ENCODE peak calls at places on chromosomes 7 and 10, in nine cellular contexts. One of them, this sample, is unnamed.

GRCh38 chr7:113087278-113087998 is 811 bp upstream of the GPR85 start:
- DNase-seq in KG1: no peak
- DNase-seq in HT-29: no peak
- DNase-seq in EH: peak; percentile 93
- DNase-seq in brain microvascular endothelial cell: peak; percentile 87
- DNase-seq in kidney tubule cell: peak; percentile 60
- DNase-seq in GM20000: no peak
- DNase-seq in right atrium auricular region: no peak
- DNase-seq in posterior vena cava: no peak
- DNase-seq in this sample: no peak

GRCh38 chr10:114607358-114607998 is 50.6 kb downstream of the ABLIM1 start:
- DNase-seq in KG1: no peak
- DNase-seq in HT-29: no peak
- DNase-seq in EH: no peak
- DNase-seq in brain microvascular endothelial cell: no peak
- DNase-seq in kidney tubule cell: no peak
- DNase-seq in GM20000: no peak
- DNase-seq in right atrium auricular region: no peak
- DNase-seq in posterior vena cava: no peak
- DNase-seq in this sample: no peak

GRCh38 chr10:91681361-91682276 is 48.7 kb upstream of the PPP1R3C start:
- DNase-seq in KG1: no peak
- DNase-seq in HT-29: peak; percentile 49
- DNase-seq in EH: peak; percentile 37
- DNase-seq in brain microvascular endothelial cell: no peak
- DNase-seq in kidney tubule cell: peak; percentile 50
- DNase-seq in GM20000: no peak
- DNase-seq in right atrium auricular region: no peak
- DNase-seq in posterior vena cava: no peak
- DNase-seq in this sample: no peak

GRCh38 chr10:58158806-58159205 is 108.9 kb downstream of the IPMK start:
- DNase-seq in KG1: no peak
- DNase-seq in HT-29: no peak
- DNase-seq in EH: peak; percentile 44
- DNase-seq in brain microvascular endothelial cell: no peak
- DNase-seq in kidney tubule cell: no peak
- DNase-seq in GM20000: no peak
- DNase-seq in right atrium auricular region: no peak
- DNase-seq in posterior vena cava: no peak
- DNase-seq in this sample: no peak

GRCh38 chr10:61313460-61313859 is 139.7 kb downstream of the TMEM26 start:
- DNase-seq in KG1: no peak
- DNase-seq in HT-29: no peak
- DNase-seq in EH: peak; percentile 53
- DNase-seq in brain microvascular endothelial cell: no peak
- DNase-seq in kidney tubule cell: peak; percentile 1
- DNase-seq in GM20000: no peak
- DNase-seq in right atrium auricular region: no peak
- DNase-seq in posterior vena cava: no peak
- DNase-seq in this sample: no peak

GRCh38 chr7:42010751-42011150 is 226.3 kb downstream of the GLI3 start:
- DNase-seq in KG1: no peak
- DNase-seq in HT-29: no peak
- DNase-seq in EH: peak; percentile 51
- DNase-seq in brain microvascular endothelial cell: no peak
- DNase-seq in kidney tubule cell: no peak
- DNase-seq in GM20000: no peak
- DNase-seq in right atrium auricular region: no peak
- DNase-seq in posterior vena cava: no peak
- DNase-seq in this sample: no peak

GRCh38 chr7:138116156-138116555 is 39.9 kb downstream of the AKR1D1 start:
- DNase-seq in KG1: no peak
- DNase-seq in HT-29: no peak
- DNase-seq in EH: peak; percentile 22
- DNase-seq in brain microvascular endothelial cell: peak; percentile 89
- DNase-seq in kidney tubule cell: peak; percentile 96
- DNase-seq in GM20000: no peak
- DNase-seq in right atrium auricular region: no peak
- DNase-seq in posterior vena cava: no peak
- DNase-seq in this sample: no peak

GRCh38 chr10:63456437-63457210 is 9.2 kb downstream of the JMJD1C start:
- DNase-seq in KG1: no peak
- DNase-seq in HT-29: no peak
- DNase-seq in EH: peak; percentile 80
- DNase-seq in brain microvascular endothelial cell: no peak
- DNase-seq in kidney tubule cell: peak; percentile 34
- DNase-seq in GM20000: no peak
- DNase-seq in right atrium auricular region: no peak
- DNase-seq in posterior vena cava: no peak
- DNase-seq in this sample: no peak

GRCh38 chr10:20147679-20148078 is 331.4 kb downstream of the PLXDC2 start:
- DNase-seq in KG1: no peak
- DNase-seq in HT-29: no peak
- DNase-seq in EH: no peak
- DNase-seq in brain microvascular endothelial cell: no peak
- DNase-seq in kidney tubule cell: peak; percentile 77
- DNase-seq in GM20000: no peak
- DNase-seq in right atrium auricular region: no peak
- DNase-seq in posterior vena cava: no peak
- DNase-seq in this sample: peak; percentile 53

GRCh38 chr7:99843808-99844207 is 16.0 kb downstream of the CYP3A43 start:
- DNase-seq in KG1: no peak
- DNase-seq in HT-29: no peak
- DNase-seq in EH: peak; percentile 14
- DNase-seq in brain microvascular endothelial cell: no peak
- DNase-seq in kidney tubule cell: peak; percentile 13
- DNase-seq in GM20000: no peak
- DNase-seq in right atrium auricular region: no peak
- DNase-seq in posterior vena cava: no peak
- DNase-seq in this sample: no peak

GRCh38 chr7:77738871-77739270 is 42.6 kb downstream of the RSBN1L start:
- DNase-seq in KG1: no peak
- DNase-seq in HT-29: no peak
- DNase-seq in EH: peak; percentile 93
- DNase-seq in brain microvascular endothelial cell: peak; percentile 81
- DNase-seq in kidney tubule cell: no peak
- DNase-seq in GM20000: no peak
- DNase-seq in right atrium auricular region: no peak
- DNase-seq in posterior vena cava: no peak
- DNase-seq in this sample: no peak

GRCh38 chr7:1395211-1396070 is 63.8 kb downstream of the MICALL2 start:
- DNase-seq in KG1: no peak
- DNase-seq in HT-29: no peak
- DNase-seq in EH: no peak
- DNase-seq in brain microvascular endothelial cell: no peak
- DNase-seq in kidney tubule cell: no peak
- DNase-seq in GM20000: no peak
- DNase-seq in right atrium auricular region: no peak
- DNase-seq in posterior vena cava: no peak
- DNase-seq in this sample: no peak

GRCh38 chr10:30803901-30804322 is 174.4 kb upstream of the LYZL2 start:
- DNase-seq in KG1: no peak
- DNase-seq in HT-29: no peak
- DNase-seq in EH: peak; percentile 94
- DNase-seq in brain microvascular endothelial cell: no peak
- DNase-seq in kidney tubule cell: no peak
- DNase-seq in GM20000: no peak
- DNase-seq in right atrium auricular region: peak; percentile 83
- DNase-seq in posterior vena cava: peak; percentile 88
- DNase-seq in this sample: no peak